ENCODE peak calls at places on chromosome 10, in four cellular contexts. B is HL-60, A is K562, S is GM12878. H is an unnamed sample.

GRCh38 chr10:102267748-102268147 is 22.4 kb downstream of the GBF1 start:
- DNase-seq in B (no peak), A (no peak), S (no peak), H (no peak)

GRCh38 chr10:93541402-93542357 is 24.8 kb upstream of the FFAR4 start:
- DNase-seq in S (no peak), B (no peak), A (peak), H (no peak)

GRCh38 chr10:52740913-52741675 is 31.5 kb downstream of the MBL2 start:
- DNase-seq in B (peak), S (no peak), A (peak), H (no peak)

GRCh38 chr10:113683300-113683699 is 3.6 kb downstream of the CASP7 start:
- DNase-seq in B (no peak), A (no peak), S (no peak), H (no peak)

GRCh38 chr10:70956029-70956759 is 67.8 kb upstream of the PCBD1 start:
- DNase-seq in A (peak), B (no peak), S (no peak), H (no peak)

GRCh38 chr10:94461503-94461902 is 59.2 kb downstream of the TBC1D12 start:
- DNase-seq in A (no peak), S (no peak), B (no peak), H (no peak)

GRCh38 chr10:88401671-88402347 is 181.3 kb downstream of the RNLS start:
- DNase-seq in S (no peak), B (no peak), A (no peak), H (no peak)

GRCh38 chr10:43249151-43249961 is 17.5 kb downstream of the RASGEF1A start:
- DNase-seq in S (no peak), A (no peak), B (no peak), H (no peak)

GRCh38 chr10:117663750-117664149 is 121.2 kb downstream of the EMX2 start:
- DNase-seq in S (peak), A (no peak), B (no peak), H (peak)

GRCh38 chr10:109062371-109062770 is 860.9 kb downstream of the XPNPEP1 start:
- DNase-seq in S (peak), B (no peak), A (no peak), H (no peak)

GRCh38 chr10:129844191-129844590 is 119.9 kb downstream of the EBF3 start:
- DNase-seq in B (no peak), A (no peak), S (no peak), H (no peak)

GRCh38 chr10:92309273-92309672 is 18.3 kb downstream of the MARCHF5 start:
- DNase-seq in S (no peak), B (no peak), A (no peak), H (no peak)

GRCh38 chr10:5442056-5442989 is 30.0 kb downstream of the NET1 start:
- DNase-seq in A (peak), B (no peak), S (no peak), H (no peak)

GRCh38 chr10:29805134-29805691 is 170.4 kb upstream of the SVIL start:
- DNase-seq in A (no peak), B (no peak), S (no peak), H (no peak)

GRCh38 chr10:79445217-79445707 is at the start of gene ZCCHC24:
- DNase-seq in A (peak), B (peak), S (no peak), H (peak)

GRCh38 chr10:5595591-5596590 is 70.5 kb downstream of the ASB13 start:
- DNase-seq in A (peak), B (no peak), S (no peak), H (no peak)

GRCh38 chr10:52485486-52485885 is 171.4 kb downstream of the DKK1 start:
- DNase-seq in A (no peak), S (no peak), B (no peak), H (no peak)

GRCh38 chr10:102630663-102631062 is 13.6 kb upstream of the TRIM8 start:
- DNase-seq in S (no peak), A (no peak), B (no peak), H (no peak)

GRCh38 chr10:77204171-77204570 is 433.4 kb downstream of the KCNMA1 start:
- DNase-seq in B (no peak), S (no peak), A (no peak), H (no peak)

GRCh38 chr10:114479307-114479706 is 75.0 kb upstream of the AFAP1L2 start:
- DNase-seq in B (no peak), S (no peak), A (no peak), H (no peak)

GRCh38 chr10:132850896-132851295 is 64.9 kb upstream of the NKX6-2 start:
- DNase-seq in S (no peak), A (no peak), B (no peak), H (no peak)

GRCh38 chr10:22630229-22631174 is 83.9 kb downstream of the PIP4K2A start:
- DNase-seq in A (peak), B (peak), S (peak), H (peak)

GRCh38 chr10:5665380-5666323 is 743 bp downstream of the ASB13 start:
- DNase-seq in B (peak), A (peak), S (no peak), H (no peak)

GRCh38 chr10:30155401-30155800 is 96.0 kb upstream of the JCAD start:
- DNase-seq in A (no peak), B (no peak), S (no peak), H (no peak)

GRCh38 chr10:122308487-122309141 is 37.5 kb downstream of the BTBD16 start:
- DNase-seq in A (no peak), B (no peak), S (no peak), H (no peak)
- TF ChIP-seq SPI1 in A (no peak), B (no peak), S (no peak), H (no peak)

DNA sequence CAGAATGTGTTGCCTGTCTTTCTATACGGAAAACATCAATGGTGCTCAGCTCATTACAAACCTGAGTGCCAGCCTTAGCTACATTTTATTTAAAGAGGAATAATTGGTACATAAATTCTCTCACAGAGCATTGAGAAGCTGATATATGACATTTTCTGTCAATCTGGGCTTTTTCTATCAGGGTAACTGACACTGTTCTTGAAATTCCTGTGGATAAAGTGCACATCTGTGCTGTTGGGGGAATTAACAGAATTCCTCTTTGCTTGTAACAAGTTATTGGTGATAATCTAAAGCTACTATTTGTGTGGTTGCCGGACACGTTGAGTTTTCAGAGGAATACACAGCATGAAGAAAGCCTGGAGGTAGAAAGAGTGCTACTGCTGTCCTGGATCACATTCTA is 668.6 kb downstream of the SORCS1 start:
- DNase-seq in S (no peak), A (no peak), B (no peak), H (no peak)
- TF ChIP-seq POLR2AphosphoS5 in S (no peak), A (no peak), B (no peak), H (no peak)

GRCh38 chr10:59337254-59337653 is 25.1 kb downstream of the FAM13C start:
- DNase-seq in S (no peak), A (no peak), B (no peak), H (no peak)
- TF ChIP-seq SPI1 in S (no peak), A (no peak), B (no peak), H (no peak)

DNA sequence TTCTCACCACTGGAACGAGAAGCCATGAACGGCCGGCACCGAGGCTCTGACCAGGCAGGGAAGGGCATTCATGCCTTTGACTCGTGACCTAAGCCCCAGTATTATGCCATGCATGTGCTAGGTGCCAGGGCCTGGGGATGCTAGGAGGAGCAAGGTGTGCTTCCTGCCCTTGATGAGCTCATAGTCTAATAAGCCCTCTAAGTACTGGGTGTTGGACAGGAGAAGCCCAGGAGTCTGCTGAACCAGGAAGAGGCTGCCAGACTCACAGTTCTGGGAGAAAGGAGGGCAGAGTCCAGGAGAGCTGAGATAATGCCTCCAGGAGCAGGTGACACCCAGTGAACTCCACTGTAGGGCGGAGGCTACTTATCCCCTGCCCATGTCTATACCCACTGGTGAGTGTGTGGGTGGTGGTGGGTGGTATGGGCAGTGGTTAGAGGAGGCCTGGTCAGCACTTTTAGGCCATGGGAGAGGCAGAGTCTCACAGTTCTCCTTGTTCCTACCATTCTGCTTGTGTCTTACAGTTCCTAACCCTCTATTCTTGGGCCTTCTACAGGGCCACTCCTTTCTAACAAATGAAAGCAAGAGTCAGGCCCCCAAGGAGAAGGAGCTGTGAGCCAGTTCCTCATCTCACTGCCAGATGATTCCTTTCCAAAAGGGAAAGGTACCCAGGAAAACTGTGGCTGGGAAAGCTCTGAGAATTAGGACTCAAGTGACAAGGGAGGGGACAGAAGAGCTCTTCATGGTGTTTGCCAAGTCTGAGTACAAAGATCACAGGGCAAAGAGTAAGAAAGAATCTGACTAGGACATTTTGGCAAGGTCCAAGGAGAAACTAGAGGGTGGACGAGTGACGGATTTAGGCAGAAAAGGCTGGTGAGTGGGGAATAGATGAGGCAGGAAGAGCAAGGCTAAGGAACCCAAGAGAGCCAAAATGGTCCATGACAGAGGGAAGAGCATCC is 3.6 kb upstream of the MXI1 start:
- DNase-seq in A (no peak), B (no peak), S (no peak), H (no peak)
- TF ChIP-seq POLR2AphosphoS5 in A (no peak), B (no peak), S (no peak), H (no peak)